ENCODE peak calls at places on chromosome 10, in ten cellular contexts. One of them, this sample, is unnamed.
A peak's percentile ranks its signal among the peaks of the same experiment; 100 is the strongest.

GRCh38 chr10:91010952-91011351 is 90.1 kb upstream of the ANKRD1 start:
- DNase-seq in WERI-Rb-1: no peak
- DNase-seq in sigmoid colon: no peak
- DNase-seq in esophagus squamous epithelium: no peak
- DNase-seq in ascending aorta: no peak
- DNase-seq in lower lobe of right lung: no peak
- DNase-seq in AG04450: no peak
- DNase-seq in HCT116: no peak
- DNase-seq in CD8-positive, alpha-beta T cell: no peak
- DNase-seq in hepatocyte: no peak
- DNase-seq in this sample: no peak

GRCh38 chr10:104345512-104345911 is 7.2 kb upstream of the ITPRIP start:
- DNase-seq in WERI-Rb-1: no peak
- DNase-seq in sigmoid colon: no peak
- DNase-seq in esophagus squamous epithelium: no peak
- DNase-seq in ascending aorta: no peak
- DNase-seq in lower lobe of right lung: no peak
- DNase-seq in AG04450: no peak
- DNase-seq in HCT116: no peak
- DNase-seq in CD8-positive, alpha-beta T cell: no peak
- DNase-seq in hepatocyte: no peak
- DNase-seq in this sample: no peak

GRCh38 chr10:103757531-103758293 is 97.7 kb downstream of the SH3PXD2A start:
- DNase-seq in WERI-Rb-1: peak; percentile 50
- DNase-seq in sigmoid colon: peak; percentile 80
- DNase-seq in esophagus squamous epithelium: no peak
- DNase-seq in ascending aorta: no peak
- DNase-seq in lower lobe of right lung: no peak
- DNase-seq in AG04450: peak; percentile 63
- DNase-seq in HCT116: no peak
- DNase-seq in CD8-positive, alpha-beta T cell: peak; percentile 43
- DNase-seq in hepatocyte: peak; percentile 43
- DNase-seq in this sample: peak; percentile 93

GRCh38 chr10:34343764-34344163 is 471.3 kb downstream of the PARD3 start:
- DNase-seq in WERI-Rb-1: no peak
- DNase-seq in sigmoid colon: no peak
- DNase-seq in esophagus squamous epithelium: no peak
- DNase-seq in ascending aorta: no peak
- DNase-seq in lower lobe of right lung: no peak
- DNase-seq in AG04450: no peak
- DNase-seq in HCT116: no peak
- DNase-seq in CD8-positive, alpha-beta T cell: no peak
- DNase-seq in hepatocyte: no peak
- DNase-seq in this sample: no peak

GRCh38 chr10:3805227-3805790 is 20.3 kb upstream of the KLF6 start:
- DNase-seq in WERI-Rb-1: no peak
- DNase-seq in sigmoid colon: no peak
- DNase-seq in esophagus squamous epithelium: no peak
- DNase-seq in ascending aorta: peak; percentile 81
- DNase-seq in lower lobe of right lung: no peak
- DNase-seq in AG04450: no peak
- DNase-seq in HCT116: peak; percentile 56
- DNase-seq in CD8-positive, alpha-beta T cell: no peak
- DNase-seq in hepatocyte: no peak
- DNase-seq in this sample: peak; percentile 86

GRCh38 chr10:127850944-127851343 is 41.8 kb downstream of the CLRN3 start:
- DNase-seq in WERI-Rb-1: no peak
- DNase-seq in sigmoid colon: no peak
- DNase-seq in esophagus squamous epithelium: no peak
- DNase-seq in ascending aorta: no peak
- DNase-seq in lower lobe of right lung: no peak
- DNase-seq in AG04450: no peak
- DNase-seq in HCT116: no peak
- DNase-seq in CD8-positive, alpha-beta T cell: no peak
- DNase-seq in hepatocyte: no peak
- DNase-seq in this sample: no peak

GRCh38 chr10:86294346-86295265 is 72.0 kb downstream of the GRID1 start:
- DNase-seq in WERI-Rb-1: peak; percentile 3
- DNase-seq in sigmoid colon: peak; percentile 36
- DNase-seq in esophagus squamous epithelium: no peak
- DNase-seq in ascending aorta: peak; percentile 40
- DNase-seq in lower lobe of right lung: no peak
- DNase-seq in AG04450: no peak
- DNase-seq in HCT116: no peak
- DNase-seq in CD8-positive, alpha-beta T cell: no peak
- DNase-seq in hepatocyte: no peak
- DNase-seq in this sample: no peak

GRCh38 chr10:100766693-100767427 is 21.5 kb downstream of the PAX2 start:
- DNase-seq in WERI-Rb-1: no peak
- DNase-seq in sigmoid colon: no peak
- DNase-seq in esophagus squamous epithelium: no peak
- DNase-seq in ascending aorta: no peak
- DNase-seq in lower lobe of right lung: no peak
- DNase-seq in AG04450: no peak
- DNase-seq in HCT116: no peak
- DNase-seq in CD8-positive, alpha-beta T cell: no peak
- DNase-seq in hepatocyte: no peak
- DNase-seq in this sample: no peak

GRCh38 chr10:93235686-93236085 is 162.0 kb downstream of the CYP26A1 start:
- DNase-seq in WERI-Rb-1: no peak
- DNase-seq in sigmoid colon: no peak
- DNase-seq in esophagus squamous epithelium: no peak
- DNase-seq in ascending aorta: no peak
- DNase-seq in lower lobe of right lung: no peak
- DNase-seq in AG04450: no peak
- DNase-seq in HCT116: no peak
- DNase-seq in CD8-positive, alpha-beta T cell: no peak
- DNase-seq in hepatocyte: peak; percentile 61
- DNase-seq in this sample: no peak

GRCh38 chr10:126373137-126373536 is 15.1 kb downstream of the ADAM12 start:
- DNase-seq in WERI-Rb-1: no peak
- DNase-seq in sigmoid colon: no peak
- DNase-seq in esophagus squamous epithelium: no peak
- DNase-seq in ascending aorta: no peak
- DNase-seq in lower lobe of right lung: no peak
- DNase-seq in AG04450: peak; percentile 53
- DNase-seq in HCT116: no peak
- DNase-seq in CD8-positive, alpha-beta T cell: no peak
- DNase-seq in hepatocyte: no peak
- DNase-seq in this sample: no peak

GRCh38 chr10:51459476-51459875 is 239.9 kb downstream of the CSTF2T start:
- DNase-seq in WERI-Rb-1: no peak
- DNase-seq in sigmoid colon: no peak
- DNase-seq in esophagus squamous epithelium: no peak
- DNase-seq in ascending aorta: no peak
- DNase-seq in lower lobe of right lung: no peak
- DNase-seq in AG04450: no peak
- DNase-seq in HCT116: no peak
- DNase-seq in CD8-positive, alpha-beta T cell: no peak
- DNase-seq in hepatocyte: no peak
- DNase-seq in this sample: no peak

GRCh38 chr10:77405771-77406241 is 231.8 kb downstream of the KCNMA1 start:
- DNase-seq in WERI-Rb-1: peak; percentile 87
- DNase-seq in sigmoid colon: peak; percentile 93
- DNase-seq in esophagus squamous epithelium: no peak
- DNase-seq in ascending aorta: peak; percentile 92
- DNase-seq in lower lobe of right lung: peak; percentile 84
- DNase-seq in AG04450: no peak
- DNase-seq in HCT116: peak; percentile 53
- DNase-seq in CD8-positive, alpha-beta T cell: no peak
- DNase-seq in hepatocyte: peak; percentile 89
- DNase-seq in this sample: peak; percentile 17

GRCh38 chr10:34802692-34803091 is 12.4 kb downstream of the PARD3 start:
- DNase-seq in WERI-Rb-1: no peak
- DNase-seq in sigmoid colon: no peak
- DNase-seq in esophagus squamous epithelium: no peak
- DNase-seq in ascending aorta: peak; percentile 4
- DNase-seq in lower lobe of right lung: no peak
- DNase-seq in AG04450: no peak
- DNase-seq in HCT116: peak; percentile 65
- DNase-seq in CD8-positive, alpha-beta T cell: no peak
- DNase-seq in hepatocyte: no peak
- DNase-seq in this sample: no peak

GRCh38 chr10:71708897-71709882 is 10.4 kb downstream of the C10orf105 start:
- DNase-seq in WERI-Rb-1: no peak
- DNase-seq in sigmoid colon: no peak
- DNase-seq in esophagus squamous epithelium: no peak
- DNase-seq in ascending aorta: no peak
- DNase-seq in lower lobe of right lung: no peak
- DNase-seq in AG04450: no peak
- DNase-seq in HCT116: no peak
- DNase-seq in CD8-positive, alpha-beta T cell: no peak
- DNase-seq in hepatocyte: no peak
- DNase-seq in this sample: no peak

GRCh38 chr10:81018898-81019890 is 481.5 kb downstream of the SH2D4B start:
- DNase-seq in WERI-Rb-1: peak; percentile 52
- DNase-seq in sigmoid colon: no peak
- DNase-seq in esophagus squamous epithelium: no peak
- DNase-seq in ascending aorta: no peak
- DNase-seq in lower lobe of right lung: no peak
- DNase-seq in AG04450: no peak
- DNase-seq in HCT116: peak; percentile 31
- DNase-seq in CD8-positive, alpha-beta T cell: no peak
- DNase-seq in hepatocyte: peak; percentile 69
- DNase-seq in this sample: no peak

GRCh38 chr10:121994429-121994881 is 5.5 kb downstream of the TACC2 start:
- DNase-seq in WERI-Rb-1: peak; percentile 19
- DNase-seq in sigmoid colon: peak; percentile 92
- DNase-seq in esophagus squamous epithelium: no peak
- DNase-seq in ascending aorta: peak; percentile 80
- DNase-seq in lower lobe of right lung: no peak
- DNase-seq in AG04450: no peak
- DNase-seq in HCT116: no peak
- DNase-seq in CD8-positive, alpha-beta T cell: no peak
- DNase-seq in hepatocyte: peak; percentile 63
- DNase-seq in this sample: peak; percentile 17

GRCh38 chr10:73244866-73245477 is 2.1 kb downstream of the DNAJC9 start:
- DNase-seq in WERI-Rb-1: no peak
- DNase-seq in sigmoid colon: no peak
- DNase-seq in esophagus squamous epithelium: no peak
- DNase-seq in ascending aorta: no peak
- DNase-seq in lower lobe of right lung: no peak
- DNase-seq in AG04450: no peak
- DNase-seq in HCT116: no peak
- DNase-seq in CD8-positive, alpha-beta T cell: no peak
- DNase-seq in hepatocyte: no peak
- DNase-seq in this sample: no peak
- H3K27ac ChIP-seq in WERI-Rb-1: no peak overlapping the region
- H3K27ac ChIP-seq in sigmoid colon: no peak overlapping the region
- H3K27ac ChIP-seq in esophagus squamous epithelium: no peak overlapping the region
- H3K27ac ChIP-seq in ascending aorta: no peak overlapping the region
- H3K27ac ChIP-seq in lower lobe of right lung: no peak overlapping the region
- H3K27ac ChIP-seq in AG04450: no peak overlapping the region
- H3K27ac ChIP-seq in HCT116: no peak overlapping the region
- H3K27ac ChIP-seq in CD8-positive, alpha-beta T cell: no peak overlapping the region
- H3K27ac ChIP-seq in hepatocyte: no peak overlapping the region
- H3K27ac ChIP-seq in this sample: no peak overlapping the region

GRCh38 chr10:10911035-10911434 is 106.6 kb upstream of the CELF2 start:
- DNase-seq in WERI-Rb-1: no peak
- DNase-seq in sigmoid colon: no peak
- DNase-seq in esophagus squamous epithelium: no peak
- DNase-seq in ascending aorta: no peak
- DNase-seq in lower lobe of right lung: no peak
- DNase-seq in AG04450: no peak
- DNase-seq in HCT116: no peak
- DNase-seq in CD8-positive, alpha-beta T cell: no peak
- DNase-seq in hepatocyte: no peak
- DNase-seq in this sample: no peak
- TF ChIP-seq CTCF in WERI-Rb-1: no peak
- TF ChIP-seq CTCF in sigmoid colon: no peak
- TF ChIP-seq CTCF in esophagus squamous epithelium: no peak
- TF ChIP-seq CTCF in ascending aorta: no peak
- TF ChIP-seq CTCF in lower lobe of right lung: no peak
- TF ChIP-seq CTCF in AG04450: no peak
- TF ChIP-seq CTCF in HCT116: no peak
- TF ChIP-seq CTCF in CD8-positive, alpha-beta T cell: no peak
- TF ChIP-seq CTCF in hepatocyte: no peak
- TF ChIP-seq CTCF in this sample: no peak

DNA sequence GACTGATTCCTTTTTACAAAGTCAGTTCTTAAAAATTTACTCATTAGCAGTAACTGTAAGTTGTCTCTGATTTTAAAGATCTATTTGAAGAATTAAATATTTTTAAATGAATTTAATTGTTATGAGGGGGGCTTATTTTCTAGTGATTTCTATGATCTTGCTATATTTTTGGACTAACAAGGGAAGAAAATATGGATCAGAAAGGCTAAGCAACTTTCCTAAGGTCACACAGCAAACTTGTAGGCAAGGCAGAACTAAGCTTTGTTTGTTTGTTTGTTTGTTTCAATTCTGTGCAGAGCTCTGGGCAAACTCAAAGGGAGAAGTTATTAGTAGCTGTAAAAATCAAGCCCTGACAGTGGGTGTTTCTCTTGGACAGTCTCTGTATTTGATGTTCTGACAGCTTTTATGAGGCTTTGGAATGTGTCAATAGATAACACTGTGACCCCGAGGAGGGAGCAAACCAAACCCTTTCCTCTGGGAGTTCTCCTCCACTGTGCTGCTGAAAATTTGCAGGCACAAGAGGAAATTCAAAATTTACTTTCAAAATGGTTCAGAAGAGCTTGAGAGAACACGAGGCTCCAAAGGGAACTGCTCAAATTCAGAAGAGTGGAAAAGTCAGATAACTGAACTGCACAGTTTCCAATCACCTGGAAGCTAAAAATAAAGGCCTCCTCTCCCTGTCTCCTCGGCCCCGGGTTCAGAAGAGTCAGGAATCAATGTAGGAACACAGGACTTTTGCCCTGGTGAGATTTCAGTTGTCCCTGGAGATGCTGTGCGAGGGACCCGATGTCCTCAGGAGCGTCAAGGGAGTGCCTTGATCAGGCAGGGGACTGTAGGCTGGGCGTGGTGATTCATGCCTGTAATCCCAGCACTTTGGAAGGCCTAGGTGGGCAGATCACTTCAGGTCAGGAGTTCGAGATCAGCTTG is 325.7 kb downstream of the GATA3 start:
- DNase-seq in WERI-Rb-1: no peak
- DNase-seq in sigmoid colon: no peak
- DNase-seq in esophagus squamous epithelium: no peak
- DNase-seq in ascending aorta: no peak
- DNase-seq in lower lobe of right lung: no peak
- DNase-seq in AG04450: no peak
- DNase-seq in HCT116: no peak
- DNase-seq in CD8-positive, alpha-beta T cell: no peak
- DNase-seq in hepatocyte: peak; percentile 38
- DNase-seq in this sample: no peak
- H3K27ac ChIP-seq in WERI-Rb-1: no peak overlapping the region
- H3K27ac ChIP-seq in sigmoid colon: no peak overlapping the region
- H3K27ac ChIP-seq in esophagus squamous epithelium: no peak overlapping the region
- H3K27ac ChIP-seq in ascending aorta: no peak overlapping the region
- H3K27ac ChIP-seq in lower lobe of right lung: no peak overlapping the region
- H3K27ac ChIP-seq in AG04450: no peak overlapping the region
- H3K27ac ChIP-seq in HCT116: no peak overlapping the region
- H3K27ac ChIP-seq in CD8-positive, alpha-beta T cell: no peak overlapping the region
- H3K27ac ChIP-seq in hepatocyte: peak overlapping the region; percentile 48
- H3K27ac ChIP-seq in this sample: no peak overlapping the region

GRCh38 chr10:73743905-73744689 is at the start of gene SEC24C:
- DNase-seq in WERI-Rb-1: peak; percentile 96
- DNase-seq in sigmoid colon: peak; percentile 99
- DNase-seq in esophagus squamous epithelium: peak; percentile 76
- DNase-seq in ascending aorta: peak; percentile 98
- DNase-seq in lower lobe of right lung: peak; percentile 97
- DNase-seq in AG04450: peak; percentile 90
- DNase-seq in HCT116: peak; percentile 93
- DNase-seq in CD8-positive, alpha-beta T cell: peak; percentile 94
- DNase-seq in hepatocyte: peak; percentile 98
- DNase-seq in this sample: peak; percentile 84
- TF ChIP-seq CTCF in WERI-Rb-1: no peak
- TF ChIP-seq CTCF in sigmoid colon: no peak
- TF ChIP-seq CTCF in esophagus squamous epithelium: peak; percentile 5
- TF ChIP-seq CTCF in ascending aorta: no peak
- TF ChIP-seq CTCF in lower lobe of right lung: no peak
- TF ChIP-seq CTCF in AG04450: no peak
- TF ChIP-seq CTCF in HCT116: no peak
- TF ChIP-seq CTCF in CD8-positive, alpha-beta T cell: no peak
- TF ChIP-seq CTCF in hepatocyte: no peak
- TF ChIP-seq CTCF in this sample: no peak